ENCODE peak calls at places on chromosomes 16 and 17, in five cellular contexts. J is activated T-helper 1 cell treated with anti-CD3 and anti-CD28 coated beads, Interleukin-12 subunit alpha, Interleukin-12 subunit beta, Interleukin-2, Interleukin-4 antibody, amounts not matched to agents 30 ng/mL and 10 ng/mL and 1 ng/mL, durations not matched to agents 14 hours and 24 hours and 36 hours; E is stimulated activated CD4-positive, alpha-beta T cell treated with anti-CD3 and anti-CD28 coated beads, Interleukin-4, amount 100 ng/mL, for 24 hours; K is neural crest cell; V is NB4. C is an unnamed sample.

GRCh38 chr16:85195884-85196816 is 83.9 kb upstream of the CIBAR2 start:
- DNase-seq in E (no peak), J (no peak), V (no peak), K (no peak), C (no peak)

GRCh38 chr17:40777971-40778370 is 4.4 kb downstream of the KRT27 start:
- DNase-seq in J (no peak), V (no peak), K (no peak), E (no peak), C (no peak)

GRCh38 chr16:47571049-47571448 is 109.9 kb downstream of the PHKB start:
- DNase-seq in K (no peak), E (no peak), V (no peak), J (no peak), C (no peak)

GRCh38 chr16:5450435-5451104 is 353.0 kb upstream of the EEF2KMT start:
- DNase-seq in K (no peak), V (no peak), J (no peak), E (no peak), C (no peak)

GRCh38 chr17:4795168-4795567 is 796 bp upstream of the PSMB6 start:
- DNase-seq in J (no peak), K (no peak), E (no peak), V (no peak), C (no peak)

GRCh38 chr17:29111816-29112499 is 68.2 kb downstream of the MYO18A start:
- DNase-seq in K (peak), J (peak), V (peak), E (peak), C (peak)

GRCh38 chr17:42849451-42850157 is 1.4 kb upstream of the AOC3 start:
- DNase-seq in J (no peak), V (no peak), E (no peak), K (no peak), C (no peak)

GRCh38 chr16:80718480-80719220 is 85.7 kb downstream of the CDYL2 start:
- DNase-seq in E (no peak), V (no peak), K (no peak), J (no peak), C (no peak)

GRCh38 chr17:17345294-17345597 is 42.1 kb downstream of the NT5M start:
- DNase-seq in E (no peak), J (no peak), K (no peak), V (no peak), C (no peak)

GRCh38 chr17:14513835-14514234 is 213.0 kb downstream of the HS3ST3B1 start:
- DNase-seq in V (no peak), E (no peak), K (no peak), J (no peak), C (no peak)

GRCh38 chr17:49029841-49030240 is 32.7 kb downstream of the IGF2BP1 start:
- DNase-seq in J (no peak), K (no peak), E (no peak), V (no peak), C (no peak)

GRCh38 chr17:12510535-12510934 is 155.2 kb upstream of the MYOCD start:
- DNase-seq in J (no peak), E (no peak), V (no peak), K (no peak), C (no peak)

GRCh38 chr17:56593741-56594527 is 435 bp downstream of the NOG start:
- DNase-seq in E (peak), J (no peak), V (no peak), K (peak), C (no peak)

GRCh38 chr17:76550712-76551615 is 11.1 kb downstream of the PRCD start:
- DNase-seq in J (no peak), K (no peak), E (no peak), V (peak), C (no peak)

GRCh38 chr16:17591655-17592405 is 121.1 kb upstream of the XYLT1 start:
- DNase-seq in E (peak), K (no peak), V (no peak), J (no peak), C (peak)

GRCh38 chr16:84334058-84334457 is 34.3 kb upstream of the ATP2C2 start:
- DNase-seq in J (no peak), V (no peak), E (no peak), K (no peak), C (no peak)

GRCh38 chr17:81189670-81190530 is 23.9 kb upstream of the AATK start:
- DNase-seq in K (no peak), J (no peak), V (no peak), E (no peak), C (no peak)

GRCh38 chr16:1458977-1459341 is 14.6 kb upstream of the CCDC154 start:
- DNase-seq in V (no peak), K (no peak), E (no peak), J (no peak), C (no peak)

GRCh38 chr16:61798741-61799140 is 237.5 kb downstream of the CDH8 start:
- DNase-seq in K (no peak), J (no peak), E (no peak), V (no peak), C (no peak)

GRCh38 chr16:978403-978802 is 3.2 kb upstream of the SOX8 start:
- DNase-seq in K (no peak), E (no peak), J (no peak), V (no peak), C (no peak)

GRCh38 chr17:56206351-56206750 is 53.1 kb downstream of the ANKFN1 start:
- DNase-seq in E (no peak), V (no peak), J (no peak), K (no peak), C (no peak)

GRCh38 chr17:16314189-16314588 is 39.1 kb downstream of the CENPV start:
- DNase-seq in J (no peak), K (no peak), E (no peak), V (no peak), C (no peak)

GRCh38 chr16:75219088-75219487 is 300 bp downstream of the CTRB1 start:
- DNase-seq in K (no peak), V (no peak), E (no peak), J (no peak), C (no peak)

GRCh38 chr16:89188064-89188441 is 12.3 kb downstream of the SLC22A31 start:
- DNase-seq in K (no peak), E (no peak), J (no peak), V (no peak), C (no peak)

GRCh38 chr16:67268136-67268579 is 11.2 kb upstream of the PLEKHG4 start:
- DNase-seq in V (peak), J (no peak), E (no peak), K (no peak), C (no peak)

C was measured in Jurkat, Clone E6-1.